ENCODE peak calls at places on chromosome 10, in ten cellular contexts. U, X, E, Y, H, V, I, S, O and K are unnamed samples.

GRCh38 chr10:19014034-19014433 is 34.6 kb upstream of the MALRD1 start:
- DNase-seq in U (no peak), X (no peak), E (no peak), Y (no peak), H (peak; percentile 86), V (no peak), I (peak; percentile 74), S (no peak), O (peak; percentile 6), K (no peak)

GRCh38 chr10:112585960-112586359 is 138.9 kb downstream of the VTI1A start:
- DNase-seq in U (no peak), X (no peak), E (no peak), Y (no peak), H (peak; percentile 63), V (no peak), I (peak; percentile 63), S (no peak), O (no peak), K (no peak)

GRCh38 chr10:24963646-24964045 is 11.2 kb upstream of the PRTFDC1 start:
- DNase-seq in U (no peak), X (no peak), E (no peak), Y (no peak), H (no peak), V (no peak), I (no peak), S (no peak), O (no peak), K (no peak)

GRCh38 chr10:89129850-89130396 is 77.2 kb downstream of the CH25H start:
- DNase-seq in U (peak; percentile 77), X (no peak), E (peak; percentile 28), Y (peak; percentile 18), H (peak; percentile 91), V (no peak), I (peak; percentile 92), S (no peak), O (peak; percentile 89), K (no peak)

GRCh38 chr10:125160856-125161569 is 650 bp upstream of the CTBP2 start:
- DNase-seq in U (peak; percentile 84), X (peak; percentile 84), E (peak; percentile 84), Y (peak; percentile 85), H (peak; percentile 80), V (no peak), I (peak; percentile 88), S (no peak), O (peak; percentile 80), K (no peak)

GRCh38 chr10:71236822-71237682 is 24.7 kb downstream of the UNC5B start:
- DNase-seq in U (no peak), X (no peak), E (peak; percentile 7), Y (no peak), H (no peak), V (no peak), I (no peak), S (no peak), O (no peak), K (no peak)

GRCh38 chr10:28566458-28566857 is 33.5 kb downstream of the WAC start:
- DNase-seq in U (no peak), X (no peak), E (no peak), Y (no peak), H (peak; percentile 62), V (no peak), I (peak; percentile 17), S (no peak), O (no peak), K (no peak)

GRCh38 chr10:6141296-6142151 is 52.7 kb downstream of the RBM17 start:
- DNase-seq in U (peak; percentile 68), X (peak; percentile 83), E (no peak), Y (no peak), H (peak; percentile 80), V (no peak), I (peak; percentile 93), S (no peak), O (peak; percentile 67), K (peak; percentile 52)

GRCh38 chr10:46077141-46077554 is 31.1 kb upstream of the MSMB start:
- DNase-seq in U (no peak), X (no peak), E (no peak), Y (no peak), H (peak; percentile 9), V (no peak), I (no peak), S (no peak), O (peak; percentile 17), K (no peak)

GRCh38 chr10:20858292-20859124 is 38.6 kb downstream of the NEBL start:
- DNase-seq in U (no peak), X (no peak), E (no peak), Y (no peak), H (peak; percentile 65), V (no peak), I (peak; percentile 52), S (no peak), O (peak; percentile 25), K (no peak)

GRCh38 chr10:17029581-17030271 is 99.9 kb downstream of the CUBN start:
- DNase-seq in U (peak; percentile 77), X (no peak), E (peak; percentile 86), Y (peak; percentile 86), H (peak; percentile 95), V (peak; percentile 69), I (peak; percentile 94), S (no peak), O (peak; percentile 65), K (no peak)

GRCh38 chr10:102682441-102682840 is 31.8 kb downstream of the ARL3 start:
- DNase-seq in U (no peak), X (no peak), E (no peak), Y (no peak), H (no peak), V (no peak), I (no peak), S (no peak), O (no peak), K (no peak)